ENCODE peak calls at places on chromosomes 2 and 18, in four cellular contexts. J is HCT116, C is hepatocyte, P is neural progenitor cell. T is an unnamed sample.

GRCh38 chr18:45666006-45666405 is 50.7 kb downstream of the SLC14A2 start:
- DNase-seq in J (no peak), C (no peak), P (no peak), T (peak)

GRCh38 chr2:38754049-38754448 is 2.9 kb upstream of the SRSF7 start:
- DNase-seq in J (no peak), C (no peak), P (no peak), T (no peak)

GRCh38 chr2:141316606-141317005 is 814.2 kb downstream of the LRP1B start:
- DNase-seq in J (no peak), C (no peak), P (no peak), T (no peak)

GRCh38 chr2:237744613-237745249 is 53.8 kb upstream of the RBM44 start:
- DNase-seq in J (peak), C (peak), P (peak), T (peak)

GRCh38 chr18:23953984-23954383 is 60.6 kb upstream of the TTC39C start:
- DNase-seq in J (no peak), C (no peak), P (no peak), T (no peak)

GRCh38 chr2:132902626-132903025 is 232.6 kb upstream of the LYPD1 start:
- DNase-seq in J (no peak), C (no peak), P (no peak), T (no peak)

GRCh38 chr2:28082131-28082530 is 191.6 kb downstream of the BABAM2 start:
- DNase-seq in J (no peak), C (no peak), P (no peak), T (no peak)

GRCh38 chr2:88372042-88372441 is 80.5 kb downstream of the FOXI3 start:
- DNase-seq in J (no peak), C (no peak), P (no peak), T (no peak)

GRCh38 chr2:35508601-35509000 is 847.0 kb upstream of the CRIM1 start:
- DNase-seq in J (no peak), C (no peak), P (no peak), T (no peak)

GRCh38 chr2:229212241-229212640 is 58.8 kb downstream of the PID1 start:
- DNase-seq in J (no peak), C (no peak), P (no peak), T (no peak)

GRCh38 chr2:53594586-53594918 is 173.1 kb upstream of the CHAC2 start:
- DNase-seq in J (no peak), C (no peak), P (no peak), T (no peak)

GRCh38 chr2:39153312-39153711 is 32.5 kb upstream of the SOS1 start:
- DNase-seq in J (no peak), C (no peak), P (no peak), T (no peak)

GRCh38 chr2:234661146-234661545 is 164.3 kb upstream of the ARL4C start:
- DNase-seq in J (no peak), C (no peak), P (no peak), T (no peak)

GRCh38 chr2:216880509-216881184 is 20.8 kb upstream of the TNP1 start:
- DNase-seq in J (no peak), C (peak), P (no peak), T (no peak)

GRCh38 chr2:127650041-127650784 is 4.3 kb downstream of the GPR17 start:
- DNase-seq in J (no peak), C (no peak), P (no peak), T (no peak)

GRCh38 chr2:137254081-137254480 is 488.7 kb downstream of the THSD7B start:
- DNase-seq in J (no peak), C (no peak), P (no peak), T (no peak)

GRCh38 chr18:9188359-9189231 is 52.0 kb downstream of the ANKRD12 start:
- DNase-seq in J (no peak), C (no peak), P (no peak), T (no peak)

GRCh38 chr2:20355131-20355530 is 4.5 kb upstream of the PUM2 start:
- DNase-seq in J (no peak), C (no peak), P (no peak), T (no peak)

GRCh38 chr2:84697895-84698294 is 181.6 kb downstream of the DNAH6 start:
- DNase-seq in J (no peak), C (no peak), P (no peak), T (no peak)

GRCh38 chr18:6917082-6917481 is 187.6 kb downstream of the ARHGAP28 start:
- DNase-seq in J (no peak), C (no peak), P (no peak), T (no peak)

GRCh38 chr2:21155365-21156136 is 31.8 kb downstream of the TDRD15 start:
- DNase-seq in J (no peak), C (no peak), P (no peak), T (no peak)

GRCh38 chr2:106562232-106562631 is 75.1 kb downstream of the CD8B2 start:
- DNase-seq in J (no peak), C (peak), P (no peak), T (no peak)

GRCh38 chr2:215904101-215904500 is 109.2 kb downstream of the MREG start:
- DNase-seq in J (no peak), C (no peak), P (no peak), T (no peak)

GRCh38 chr18:4181882-4182568 is 273.1 kb downstream of the DLGAP1 start:
- DNase-seq in J (no peak), C (peak), P (peak), T (no peak)

GRCh38 chr2:234395801-234396478 is 100.9 kb downstream of the ARL4C start:
- DNase-seq in J (no peak), C (no peak), P (peak), T (no peak)

GRCh38 chr2:24418166-24418843 is 58.0 kb upstream of the ITSN2 start:
- DNase-seq in J (no peak), C (peak), P (peak), T (no peak)

GRCh38 chr2:128970332-128971116 is 651.9 kb upstream of the HS6ST1 start:
- DNase-seq in J (no peak), C (no peak), P (no peak), T (no peak)

GRCh38 chr2:222305510-222306392 is 7.0 kb upstream of the PAX3 start:
- DNase-seq in J (no peak), C (no peak), P (peak), T (no peak)

GRCh38 chr2:239721531-239721930 is 303.6 kb downstream of the NDUFA10 start:
- DNase-seq in J (no peak), C (no peak), P (no peak), T (no peak)

GRCh38 chr2:173884403-173884802 is 80.8 kb downstream of the SP3 start:
- DNase-seq in J (peak), C (peak), P (peak), T (peak)

DNA sequence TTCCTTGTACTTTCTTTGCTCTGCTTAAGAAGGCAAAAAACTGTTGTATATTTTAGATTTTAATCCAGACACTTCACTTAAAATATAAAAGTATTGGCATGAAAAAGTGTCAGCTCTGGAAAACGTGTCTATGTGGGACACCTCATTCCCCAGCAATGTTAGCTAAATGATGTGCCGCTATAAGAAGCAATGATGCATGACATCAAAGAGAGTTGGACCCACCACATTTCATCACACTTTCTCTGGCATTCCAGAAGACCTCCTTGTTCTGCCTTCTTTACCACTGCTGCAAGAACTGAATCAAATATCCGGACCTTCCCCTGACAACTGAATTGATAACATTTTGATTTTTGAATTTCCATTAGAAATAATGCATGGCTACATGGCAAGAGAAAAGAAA is 242.4 kb upstream of the TANK start:
- DNase-seq in J (no peak), C (no peak), P (no peak), T (no peak)
- TF ChIP-seq EZH2phosphoT487 in J (no peak), C (no peak), P (no peak), T (no peak)

GRCh38 chr2:15031745-15032240 is 399.3 kb downstream of the LRATD1 start:
- DNase-seq in J (no peak), C (no peak), P (peak), T (no peak)
- TF ChIP-seq EZH2phosphoT487 in J (no peak), C (no peak), P (no peak), T (no peak)

DNA sequence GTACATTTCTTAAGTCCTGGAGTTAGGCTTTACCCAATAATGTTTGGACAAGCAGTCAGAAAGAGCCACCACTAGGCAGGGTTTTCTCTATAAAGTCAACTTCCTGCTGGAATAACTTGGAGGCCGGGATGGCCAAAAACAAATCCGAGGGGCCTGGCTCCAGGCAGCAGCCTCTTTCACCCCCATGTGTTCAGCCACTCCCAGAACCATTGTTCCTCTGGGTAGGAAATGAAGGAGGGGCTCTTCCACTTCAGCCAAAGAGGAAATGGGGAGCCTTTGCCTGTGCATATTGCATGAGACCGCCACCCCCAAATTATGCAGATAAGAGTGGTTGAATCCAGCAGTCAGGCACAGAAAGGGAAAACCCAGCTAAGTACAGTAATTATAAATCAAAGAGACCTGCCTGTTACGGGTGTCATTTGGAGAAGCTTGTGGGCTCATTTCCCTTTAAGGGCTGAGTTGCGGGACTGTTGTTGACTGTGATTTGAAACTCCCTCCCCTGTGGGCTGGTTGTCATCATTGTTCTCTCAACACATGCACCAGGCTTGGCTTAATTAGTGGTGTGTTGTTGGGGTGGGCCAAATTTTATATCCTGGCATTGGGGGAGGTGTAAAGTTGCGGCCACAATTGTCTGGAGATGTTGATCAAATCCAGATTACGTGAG is 212.8 kb upstream of the SOX11 start:
- DNase-seq in J (no peak), C (no peak), P (peak), T (no peak)
- TF ChIP-seq EZH2phosphoT487 in J (no peak), C (no peak), P (no peak), T (no peak)

GRCh38 chr2:61493523-61493942 is 22.6 kb upstream of the USP34 start:
- DNase-seq in J (no peak), C (no peak), P (no peak), T (no peak)
- TF ChIP-seq EZH2phosphoT487 in J (no peak), C (no peak), P (no peak), T (no peak)

T was measured in MM.1S.